ENCODE peak calls at places on chromosomes 16 and 17, in four cellular contexts. H, B, J and O are unnamed samples.

GRCh38 chr16:19014456-19014855 is 30.7 kb downstream of the TMC7 start:
- DNase-seq in J (no peak), B (no peak), H (no peak), O (no peak)

GRCh38 chr17:82283208-82283749 is 9.8 kb upstream of the CSNK1D start:
- DNase-seq in J (peak), B (peak), H (no peak), O (peak)

GRCh38 chr16:66116163-66116792 is 250.2 kb upstream of the CDH5 start:
- DNase-seq in B (peak), J (peak), H (no peak), O (no peak)

GRCh38 chr17:42034059-42034458 is 14.2 kb downstream of the NKIRAS2 start:
- DNase-seq in B (no peak), J (no peak), H (peak), O (no peak)

GRCh38 chr17:64007838-64008282 is 9.7 kb downstream of the PRR29 start:
- DNase-seq in J (no peak), B (no peak), H (no peak), O (no peak)

GRCh38 chr16:49474741-49475140 is 101.1 kb downstream of the C16orf78 start:
- DNase-seq in J (no peak), B (no peak), H (no peak), O (no peak)

GRCh38 chr17:17757944-17758343 is 76.7 kb downstream of the RAI1 start:
- DNase-seq in H (no peak), B (no peak), J (no peak), O (no peak)

GRCh38 chr17:46882666-46883065 is 31.3 kb downstream of the WNT9B start:
- DNase-seq in J (no peak), H (no peak), B (no peak), O (no peak)

GRCh38 chr16:30418350-30419181 is 11.2 kb downstream of the ZNF771 start:
- DNase-seq in B (no peak), J (no peak), H (no peak), O (no peak)

GRCh38 chr16:10180042-10180770 is 2.0 kb downstream of the GRIN2A start:
- DNase-seq in H (no peak), J (no peak), B (no peak), O (no peak)

GRCh38 chr16:10178079-10178478 is 4.1 kb downstream of the GRIN2A start:
- DNase-seq in B (peak), H (no peak), J (peak), O (no peak)

GRCh38 chr16:10181196-10182162 is 749 bp downstream of the GRIN2A start:
- DNase-seq in H (peak), B (peak), J (peak), O (peak)

GRCh38 chr16:10182186-10182683 is at the start of gene GRIN2A:
- DNase-seq in B (no peak), H (peak), J (no peak), O (no peak)

DNA sequence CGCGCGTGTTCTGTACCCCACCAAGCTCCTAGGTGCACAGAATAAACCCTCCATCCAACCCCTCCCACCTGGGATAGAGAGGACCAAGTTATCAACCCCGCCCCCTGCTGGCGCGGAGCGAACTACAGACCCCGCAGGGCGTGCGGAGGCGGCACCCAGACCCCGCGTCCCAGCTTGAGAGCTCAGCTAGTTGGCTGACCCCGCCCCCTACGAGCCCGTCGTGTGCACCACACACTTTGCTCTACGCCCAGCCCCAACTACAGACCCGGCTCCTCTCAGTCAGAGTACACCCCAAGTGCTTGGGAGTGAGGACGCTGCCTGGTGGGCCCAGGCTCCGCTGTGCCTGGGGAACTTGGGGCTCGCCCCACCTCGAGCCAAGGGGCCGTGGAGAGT is 1.5 kb downstream of the GRIN2A start:
- DNase-seq in J (no peak), H (peak), B (no peak), O (no peak)
- TF ChIP-seq CTCF in J (peak), H (peak), B (no peak), O (peak)

GRCh38 chr17:74637265-74637664 is 13.7 kb upstream of the CD300E start:
- DNase-seq in H (no peak), B (no peak), J (no peak), O (no peak)
- TF ChIP-seq CTCF in H (no peak), B (no peak), J (no peak), O (no peak)

GRCh38 chr17:78012428-78012827 is 53.9 kb downstream of the TNRC6C start:
- DNase-seq in H (no peak), B (no peak), J (no peak), O (no peak)

GRCh38 chr17:78016852-78017251 is 58.3 kb downstream of the TNRC6C start:
- DNase-seq in H (no peak), B (no peak), J (no peak), O (no peak)

GRCh38 chr17:78014651-78015050 is 56.1 kb downstream of the TNRC6C start:
- DNase-seq in B (no peak), H (no peak), J (no peak), O (no peak)

GRCh38 chr17:78010759-78011158 is 52.3 kb downstream of the TNRC6C start:
- DNase-seq in B (no peak), H (no peak), J (no peak), O (no peak)

DNA sequence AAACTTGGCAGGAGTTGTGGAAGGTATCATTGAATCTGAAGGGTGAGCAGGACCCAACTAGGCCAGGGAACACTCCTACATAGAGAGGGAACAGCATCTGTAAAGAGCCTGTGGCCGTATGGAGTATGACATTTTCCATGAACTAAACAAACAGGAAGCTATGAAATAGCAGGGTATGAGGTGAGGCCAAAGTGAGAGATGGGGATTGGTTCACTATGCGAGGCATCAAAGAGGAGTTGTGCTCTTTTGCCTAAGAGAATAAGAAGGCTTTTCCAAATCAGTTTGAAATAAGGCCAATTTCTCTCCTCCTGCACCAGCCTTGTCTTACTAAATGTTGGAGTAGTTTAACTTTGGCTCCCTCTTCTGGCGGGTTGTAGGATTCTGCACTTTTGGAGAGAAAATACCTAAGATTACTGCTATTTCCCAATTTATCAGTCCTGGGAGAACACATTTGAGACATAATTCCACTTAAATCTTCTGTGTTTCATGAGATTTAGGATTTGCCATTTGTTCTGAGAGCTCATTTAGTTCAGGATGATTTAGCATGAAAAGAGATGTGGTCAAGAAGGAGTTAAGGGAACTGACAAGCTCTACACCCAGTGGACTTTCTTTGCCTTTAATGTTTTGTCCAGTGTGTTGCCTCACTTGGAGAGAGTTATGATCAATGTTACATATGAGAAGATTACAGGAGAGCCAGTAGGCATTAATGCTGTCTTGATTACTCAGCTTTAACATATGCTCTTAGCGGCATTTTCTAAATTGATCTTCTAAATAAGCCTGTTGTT is 55.4 kb downstream of the TNRC6C start:
- DNase-seq in B (peak), J (peak), H (peak), O (peak)
- TF ChIP-seq CTCF in B (peak), J (peak), H (peak), O (peak)

GRCh38 chr16:9219811-9220210 is 128.4 kb downstream of the HAPSTR1 start:
- DNase-seq in H (no peak), B (no peak), J (no peak), O (no peak)

GRCh38 chr16:9226924-9227323 is 135.5 kb downstream of the HAPSTR1 start:
- DNase-seq in H (no peak), B (no peak), J (no peak), O (no peak)

GRCh38 chr16:9225527-9226316 is 134.3 kb downstream of the HAPSTR1 start:
- DNase-seq in J (no peak), B (no peak), H (peak), O (no peak)
- TF ChIP-seq CTCF in J (peak), B (no peak), H (peak), O (peak)

GRCh38 chr16:1556254-1556653 is 22.8 kb downstream of the TMEM204 start:
- DNase-seq in B (no peak), H (no peak), J (no peak), O (no peak)
- TF ChIP-seq CTCF in B (no peak), H (no peak), J (no peak), O (no peak)

GRCh38 chr17:6713130-6713917 is at the start of gene SLC13A5:
- DNase-seq in J (no peak), H (peak), B (peak), O (no peak)
- TF ChIP-seq CTCF in J (peak), H (no peak), B (no peak), O (peak)

GRCh38 chr17:71757956-71758355 is 362.9 kb upstream of the SOX9 start:
- DNase-seq in H (no peak), B (no peak), J (no peak), O (no peak)
- TF ChIP-seq CTCF in H (no peak), B (no peak), J (no peak), O (no peak)

GRCh38 chr17:39954876-39955275 is 7.9 kb upstream of the GSDMA start:
- DNase-seq in B (no peak), J (no peak), H (no peak), O (no peak)
- TF ChIP-seq CTCF in B (no peak), J (peak), H (no peak), O (no peak)